ENCODE peak calls at places on chromosomes 4 and X, in four cellular contexts. H is IMR-90, P is right lobe of liver, E is Peyer's patch. G is an unnamed sample.

GRCh38 chr4:151408630-151409469 is at the start of gene FHIP1A:
- DNase-seq in H (peak), P (peak), E (peak), G (peak)

GRCh38 chrX:10142041-10142589 is 14.7 kb upstream of the CLCN4 start:
- DNase-seq in H (no peak), P (no peak), E (no peak), G (no peak)

GRCh38 chr4:95929448-95930064 is 89.7 kb downstream of the PDHA2 start:
- DNase-seq in H (no peak), P (no peak), E (no peak), G (no peak)

GRCh38 chrX:68238568-68238967 is 194.7 kb downstream of the OPHN1 start:
- DNase-seq in H (no peak), P (no peak), E (no peak), G (no peak)

GRCh38 chr4:170242471-170242870 is 152.7 kb upstream of the AADAT start:
- DNase-seq in H (no peak), P (no peak), E (no peak), G (no peak)

GRCh38 chr4:108492816-108493595 is 127.4 kb upstream of the RPL34 start:
- DNase-seq in H (peak), P (no peak), E (no peak), G (no peak)

GRCh38 chr4:11439836-11440235 is 11.1 kb upstream of the HS3ST1 start:
- DNase-seq in H (no peak), P (no peak), E (no peak), G (no peak)

GRCh38 chr4:128663325-128663724 is 146.2 kb upstream of the JADE1 start:
- DNase-seq in H (no peak), P (no peak), E (peak), G (no peak)

GRCh38 chr4:153008578-153009199 is 72.6 kb downstream of the FHDC1 start:
- DNase-seq in H (no peak), P (no peak), E (no peak), G (no peak)

GRCh38 chr4:153014460-153014859 is 78.3 kb downstream of the FHDC1 start:
- DNase-seq in H (peak), P (no peak), E (no peak), G (no peak)

GRCh38 chr4:153010137-153010536 is 74.0 kb downstream of the FHDC1 start:
- DNase-seq in H (no peak), P (no peak), E (no peak), G (no peak)

GRCh38 chr4:153018031-153018430 is 81.9 kb downstream of the FHDC1 start:
- DNase-seq in H (no peak), P (no peak), E (no peak), G (no peak)

DNA sequence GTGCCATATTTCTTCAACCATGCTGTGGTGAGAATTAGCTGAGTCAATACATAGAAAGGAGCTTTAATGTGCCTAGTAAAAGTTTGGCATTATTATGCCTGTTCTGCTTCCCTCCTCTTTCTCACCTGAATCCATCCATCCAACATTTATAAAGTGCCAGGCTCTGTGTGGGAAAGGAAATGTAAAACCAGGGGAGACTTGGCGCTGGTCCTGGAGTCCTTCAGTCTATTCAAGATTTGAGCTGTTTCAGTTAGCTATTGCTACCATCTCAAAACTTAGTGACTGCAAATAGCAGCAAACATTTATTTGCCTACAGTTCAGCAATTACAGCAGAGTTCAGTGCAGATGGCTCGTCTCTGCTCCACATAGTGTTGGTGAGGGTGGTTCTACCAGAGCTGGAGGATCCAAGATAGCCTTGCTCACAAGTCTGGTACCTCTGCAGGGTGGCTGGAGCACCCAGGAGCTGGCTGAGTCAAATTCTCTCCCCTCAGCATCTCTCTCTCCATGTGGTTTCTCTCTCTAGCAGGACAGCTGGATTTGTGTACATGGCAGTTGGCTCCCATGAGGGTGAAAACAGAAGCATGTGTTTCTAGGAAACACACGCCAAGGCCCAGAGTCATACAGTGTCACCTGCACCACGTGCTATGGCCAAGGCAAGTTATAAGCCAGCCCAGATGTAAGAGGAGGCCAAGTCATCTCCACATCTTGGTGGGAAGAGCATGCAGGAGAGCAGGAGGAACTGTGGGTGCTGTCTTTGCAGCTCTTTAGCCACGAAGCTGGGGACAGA is 77.3 kb downstream of the FHDC1 start:
- DNase-seq in H (no peak), P (no peak), E (no peak), G (no peak)
- TF ChIP-seq POLR2A in H (no peak), P (no peak), E (no peak), G (no peak)

DNA sequence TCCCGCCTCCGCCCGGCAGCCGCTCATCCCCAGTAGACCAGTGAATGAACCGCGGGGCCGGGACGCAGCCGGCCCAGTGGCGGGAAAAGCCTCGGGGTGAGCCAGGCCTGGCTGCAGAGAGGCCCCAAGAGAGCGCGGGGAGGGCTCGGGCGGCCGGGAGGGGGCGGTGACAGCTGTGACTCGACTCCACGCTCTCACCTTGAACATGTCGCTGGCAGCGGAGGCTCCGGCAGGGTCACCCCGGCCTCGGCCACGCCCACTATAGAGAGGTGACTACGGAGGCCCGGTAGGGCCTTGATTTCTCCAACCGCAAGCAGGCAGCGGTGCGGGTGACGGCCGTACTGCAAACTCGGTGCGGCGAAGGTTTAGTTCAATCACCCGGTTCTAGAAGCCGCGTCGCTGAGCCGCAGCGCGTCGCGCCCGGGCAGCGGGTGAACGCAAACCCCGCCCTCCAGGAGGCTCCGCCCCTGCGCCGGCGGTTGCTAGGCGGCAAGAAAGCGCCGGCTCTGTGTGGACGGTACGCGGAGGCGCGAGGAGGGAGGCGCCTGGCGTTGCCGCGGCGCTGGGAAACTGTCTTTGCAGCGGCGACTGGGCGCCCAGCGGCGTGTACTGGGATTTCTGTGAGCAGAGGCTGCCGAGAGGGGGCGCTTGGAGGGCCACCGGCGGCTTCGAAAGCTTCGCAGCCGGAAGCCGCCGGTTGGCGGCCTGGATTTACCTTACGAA is at the start of the genes APOO and CXorf58:
- DNase-seq in H (peak), P (peak), E (peak), G (peak)
- TF ChIP-seq POLR2A in H (no peak), P (no peak), E (peak), G (no peak)

GRCh38 chr4:67700874-67701850 is at the start of gene UBA6:
- DNase-seq in H (peak), P (peak), E (peak), G (peak)
- TF ChIP-seq POLR2A in H (peak), P (peak), E (peak), G (peak)

GRCh38 chr4:81504685-81505598 is 33.2 kb upstream of the RASGEF1B start:
- DNase-seq in H (no peak), P (peak), E (peak), G (no peak)
- TF ChIP-seq POLR2A in H (no peak), P (peak), E (no peak), G (no peak)

DNA sequence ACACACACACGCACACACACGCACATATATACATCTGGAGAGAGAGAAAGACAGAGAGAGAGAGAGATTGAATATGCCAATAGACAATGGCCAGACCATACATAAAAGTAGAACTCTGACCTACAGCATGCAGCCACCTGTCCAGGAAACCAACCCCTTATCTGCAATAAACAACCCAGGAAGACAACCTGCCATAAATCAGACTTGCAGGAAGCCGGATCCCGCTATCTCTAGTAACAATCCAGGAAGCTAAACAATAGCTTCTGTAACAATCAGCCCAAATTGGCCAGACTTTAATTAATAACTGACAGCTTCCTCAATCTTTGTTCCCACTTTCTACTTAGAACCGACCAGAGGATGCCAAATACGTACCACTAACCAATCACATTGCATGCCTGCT is 173.2 kb downstream of the LDB2 start:
- DNase-seq in H (no peak), P (no peak), E (no peak), G (no peak)
- TF ChIP-seq POLR2A in H (no peak), P (no peak), E (no peak), G (no peak)

DNA sequence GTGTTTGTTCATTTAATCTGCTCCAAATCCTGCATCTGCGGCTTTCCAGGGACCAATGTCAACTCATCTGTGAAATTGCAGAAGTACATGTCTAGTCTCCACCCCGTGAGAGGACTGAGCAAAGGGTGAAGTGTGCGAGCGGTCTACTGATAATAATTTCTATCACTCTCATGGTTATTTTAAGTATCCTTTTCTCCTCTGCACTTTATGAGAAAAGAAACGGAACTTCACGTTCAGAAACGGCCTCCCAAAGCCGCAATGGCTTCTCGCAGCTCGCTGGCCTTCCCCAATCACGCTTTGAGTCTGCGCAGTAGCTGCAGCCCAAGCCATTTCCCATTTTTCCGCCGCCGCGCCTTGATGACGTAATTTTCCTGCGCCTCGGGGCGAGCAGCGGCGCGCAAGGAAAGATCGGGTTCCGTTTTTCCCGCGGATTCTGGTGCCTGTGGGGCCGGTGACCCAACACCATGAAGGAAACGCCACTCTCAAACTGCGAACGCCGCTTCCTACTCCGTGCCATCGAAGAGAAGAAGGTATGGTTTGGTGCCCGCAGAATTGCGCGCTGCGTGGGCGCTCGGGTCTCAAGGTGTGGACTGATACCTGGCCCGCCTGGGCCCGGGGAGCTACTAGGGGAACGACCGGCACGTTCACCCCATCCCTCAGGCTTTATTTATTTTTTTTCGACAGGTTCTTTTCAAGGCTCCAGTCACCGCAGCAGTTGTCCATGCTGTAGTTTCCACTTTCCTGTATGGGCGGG is at the start of gene EXOSC9:
- DNase-seq in H (peak), P (peak), E (peak), G (peak)
- TF ChIP-seq POLR2A in H (peak), P (peak), E (peak), G (peak)

GRCh38 chr4:123599920-123600394 is 203.4 kb downstream of the SPRY1 start:
- DNase-seq in H (peak), P (peak), E (peak), G (peak)
- TF ChIP-seq POLR2A in H (no peak), P (no peak), E (no peak), G (no peak)

G was measured in ovary.